ENCODE peak calls at places on chromosomes 7 and 10, in four cellular contexts. E is MV-4-11, B is NCI-H69, P is GF-D8. Q is an unnamed sample.

GRCh38 chr10:47456794-47457527 is 27.0 kb downstream of the ANXA8 start:
- DNase-seq in P (no peak), B (no peak), E (no peak), Q (no peak)

GRCh38 chr7:7934127-7934526 is 34.5 kb upstream of the GLCCI1 start:
- DNase-seq in B (no peak), P (no peak), E (no peak), Q (no peak)

GRCh38 chr7:88153378-88153777 is 66.5 kb downstream of the SRI start:
- DNase-seq in E (no peak), B (no peak), P (no peak), Q (no peak)

GRCh38 chr7:47778153-47778661 is 170.1 kb downstream of the PKD1L1 start:
- DNase-seq in P (no peak), B (peak), E (peak), Q (no peak)

GRCh38 chr7:69395072-69395714 is 203.1 kb upstream of the AUTS2 start:
- DNase-seq in B (no peak), E (peak), P (no peak), Q (no peak)

GRCh38 chr7:144063710-144064109 is 5.9 kb upstream of the OR2A25 start:
- DNase-seq in B (peak), P (no peak), E (no peak), Q (no peak)

GRCh38 chr7:139737221-139738100 is 40.3 kb downstream of the HIPK2 start:
- DNase-seq in B (peak), P (no peak), E (no peak), Q (peak)

GRCh38 chr10:4939224-4940072 is 23.8 kb upstream of the AKR1C1 start:
- DNase-seq in P (no peak), B (no peak), E (no peak), Q (no peak)

GRCh38 chr10:45624724-45625123 is 47.8 kb downstream of the ZFAND4 start:
- DNase-seq in E (no peak), B (no peak), P (no peak), Q (peak)

GRCh38 chr7:69364814-69365587 is 233.3 kb upstream of the AUTS2 start:
- DNase-seq in B (peak), E (no peak), P (no peak), Q (peak)

GRCh38 chr7:27196287-27196739 is 3.6 kb downstream of the HOXA13 start:
- DNase-seq in B (peak), P (peak), E (peak), Q (peak)

GRCh38 chr10:133114251-133114650 is 26.5 kb downstream of the ADGRA1 start:
- DNase-seq in E (no peak), B (no peak), P (no peak), Q (no peak)

GRCh38 chr7:153641202-153641601 is 411.0 kb upstream of the DPP6 start:
- DNase-seq in B (no peak), P (no peak), E (no peak), Q (peak)

GRCh38 chr7:95859434-95859833 is 87.1 kb downstream of the DYNC1I1 start:
- DNase-seq in P (no peak), E (no peak), B (peak), Q (no peak)

GRCh38 chr10:49740346-49741107 is 21.6 kb downstream of the OGDHL start:
- DNase-seq in P (no peak), B (no peak), E (no peak), Q (no peak)

GRCh38 chr10:52617346-52617745 is 155.2 kb downstream of the MBL2 start:
- DNase-seq in B (no peak), P (no peak), E (no peak), Q (no peak)

GRCh38 chr10:69375307-69376151 is 41.2 kb downstream of the TACR2 start:
- DNase-seq in B (peak), E (no peak), P (no peak), Q (peak)

GRCh38 chr10:91238191-91238590 is 17.7 kb downstream of the PCGF5 start:
- DNase-seq in B (no peak), E (no peak), P (no peak), Q (no peak)

GRCh38 chr10:91610444-91610843 is 22.4 kb downstream of the PPP1R3C start:
- DNase-seq in B (no peak), P (no peak), E (no peak), Q (no peak)

GRCh38 chr10:105024184-105024583 is 383.1 kb downstream of the SORCS3 start:
- DNase-seq in P (no peak), E (no peak), B (peak), Q (peak)

GRCh38 chr10:100788027-100788900 is 42.9 kb downstream of the PAX2 start:
- DNase-seq in P (no peak), B (no peak), E (no peak), Q (peak)

Q was measured in left kidney.